ENCODE peak calls at places on chromosome 14, in four cellular contexts. V, Q, O and W are unnamed samples.

GRCh38 chr14:29028973-29029582 is 262.5 kb downstream of the FOXG1 start:
- DNase-seq in V (no peak), Q (no peak), O (peak; percentile 59), W (no peak)

GRCh38 chr14:64577211-64577610 is 27.4 kb downstream of the PPP1R36 start:
- DNase-seq in Q (no peak), V (no peak), O (no peak), W (no peak)

GRCh38 chr14:104361921-104362681 is 217.5 kb upstream of the C14orf180 start:
- DNase-seq in Q (no peak), O (no peak), V (no peak), W (no peak)

GRCh38 chr14:66543996-66544395 is 36.0 kb downstream of the GPHN start:
- DNase-seq in V (no peak), Q (no peak), O (no peak), W (no peak)

GRCh38 chr14:75278422-75279152 is at the start of gene FOS:
- DNase-seq in V (peak; percentile 93), O (no peak), Q (peak; percentile 95), W (peak; percentile 97)

GRCh38 chr14:95211721-95212504 is 54.6 kb upstream of the DICER1 start:
- DNase-seq in Q (no peak), V (peak; percentile 38), O (no peak), W (no peak)

GRCh38 chr14:54718046-54718445 is 151.1 kb downstream of the SAMD4A start:
- DNase-seq in O (no peak), Q (no peak), V (no peak), W (no peak)

GRCh38 chr14:100658514-100658886 is 68.2 kb upstream of the DLK1 start:
- DNase-seq in V (no peak), O (no peak), Q (no peak), W (no peak)

GRCh38 chr14:103607039-103607668 is 21.9 kb upstream of the KLC1 start:
- DNase-seq in V (peak; percentile 81), Q (peak; percentile 69), O (no peak), W (peak; percentile 76)

GRCh38 chr14:106872619-106873446 is 1346.5 kb downstream of the TMEM121 start:
- DNase-seq in Q (peak; percentile 84), V (peak; percentile 94), O (no peak), W (peak; percentile 68)

GRCh38 chr14:76887196-76887595 is 61.0 kb downstream of the LRRC74A start:
- DNase-seq in Q (no peak), O (no peak), V (no peak), W (no peak)

GRCh38 chr14:93712838-93713724 is 75.2 kb downstream of the PRIMA1 start:
- DNase-seq in Q (no peak), O (no peak), V (no peak), W (no peak)

GRCh38 chr14:98984719-98985041 is 287.3 kb downstream of the BCL11B start:
- DNase-seq in O (no peak), Q (peak; percentile 32), V (peak; percentile 45), W (no peak)

GRCh38 chr14:76405627-76406026 is 29.7 kb downstream of the ESRRB start:
- DNase-seq in O (no peak), Q (no peak), V (no peak), W (no peak)

GRCh38 chr14:44287858-44288257 is 219.2 kb downstream of the FSCB start:
- DNase-seq in Q (no peak), V (no peak), O (no peak), W (no peak)

GRCh38 chr14:99561827-99562226 is 42.2 kb downstream of the CCDC85C start:
- DNase-seq in V (no peak), O (no peak), Q (no peak), W (no peak)

GRCh38 chr14:20460458-20461229 is 590 bp downstream of the PIP4P1 start:
- DNase-seq in Q (peak; percentile 66), V (peak; percentile 81), O (no peak), W (no peak)

GRCh38 chr14:93008381-93008780 is 85.4 kb downstream of the CHGA start:
- DNase-seq in V (no peak), O (no peak), Q (no peak), W (peak; percentile 53)

GRCh38 chr14:100709252-100709955 is 17.3 kb upstream of the DLK1 start:
- DNase-seq in Q (no peak), V (no peak), O (no peak), W (peak; percentile 64)

GRCh38 chr14:34181308-34181707 is 230.4 kb upstream of the EGLN3 start:
- DNase-seq in Q (no peak), V (no peak), O (no peak), W (no peak)

GRCh38 chr14:54722791-54723432 is 156.0 kb downstream of the SAMD4A start:
- DNase-seq in V (no peak), O (no peak), Q (no peak), W (no peak)

GRCh38 chr14:104593710-104594121 is 10.9 kb downstream of the TMEM179 start:
- DNase-seq in V (no peak), Q (no peak), O (no peak), W (no peak)

GRCh38 chr14:33796356-33796755 is 154.5 kb downstream of the EGLN3 start:
- DNase-seq in V (no peak), Q (no peak), O (no peak), W (no peak)

GRCh38 chr14:86799244-86799647 is 1193.7 kb downstream of the GALC start:
- DNase-seq in V (no peak), Q (no peak), O (no peak), W (no peak)

GRCh38 chr14:67517083-67517482 is 16.0 kb upstream of the PLEKHH1 start:
- DNase-seq in V (peak; percentile 25), O (no peak), Q (no peak), W (no peak)

GRCh38 chr14:104991896-104992230 is 6.3 kb downstream of the CLBA1 start:
- DNase-seq in Q (no peak), O (no peak), V (no peak), W (no peak)

GRCh38 chr14:103861413-103862392 is 14.3 kb upstream of the PPP1R13B start:
- DNase-seq in V (no peak), O (no peak), Q (no peak), W (no peak)

GRCh38 chr14:56808314-56809201 is 1.7 kb downstream of the OTX2 start:
- DNase-seq in Q (no peak), O (no peak), V (no peak), W (no peak)

GRCh38 chr14:56811596-56812363 is 1.5 kb upstream of the OTX2 start:
- DNase-seq in V (no peak), Q (no peak), O (no peak), W (no peak)

GRCh38 chr14:56810850-56811595 is 744 bp upstream of the OTX2 start:
- DNase-seq in O (no peak), V (no peak), Q (no peak), W (no peak)

GRCh38 chr14:56809262-56810215 is 740 bp downstream of the OTX2 start:
- DNase-seq in V (no peak), O (no peak), Q (no peak), W (no peak)

GRCh38 chr14:56810341-56810740 is at the start of gene OTX2:
- DNase-seq in Q (no peak), V (no peak), O (no peak), W (no peak)
- H3K4me3 ChIP-seq in Q (no peak within 1 kb of the TSS), V (no peak within 1 kb of the TSS), O (peak within 1 kb of the TSS; percentile 78), W (no peak within 1 kb of the TSS)

GRCh38 chr14:51917186-51917585 is 56.8 kb downstream of the GNG2 start:
- DNase-seq in O (no peak), Q (no peak), V (no peak), W (no peak)

GRCh38 chr14:51914310-51914709 is 53.9 kb downstream of the GNG2 start:
- DNase-seq in O (no peak), Q (no peak), V (no peak), W (no peak)

GRCh38 chr14:51908086-51908485 is 47.7 kb downstream of the GNG2 start:
- DNase-seq in Q (no peak), O (no peak), V (no peak), W (no peak)

DNA sequence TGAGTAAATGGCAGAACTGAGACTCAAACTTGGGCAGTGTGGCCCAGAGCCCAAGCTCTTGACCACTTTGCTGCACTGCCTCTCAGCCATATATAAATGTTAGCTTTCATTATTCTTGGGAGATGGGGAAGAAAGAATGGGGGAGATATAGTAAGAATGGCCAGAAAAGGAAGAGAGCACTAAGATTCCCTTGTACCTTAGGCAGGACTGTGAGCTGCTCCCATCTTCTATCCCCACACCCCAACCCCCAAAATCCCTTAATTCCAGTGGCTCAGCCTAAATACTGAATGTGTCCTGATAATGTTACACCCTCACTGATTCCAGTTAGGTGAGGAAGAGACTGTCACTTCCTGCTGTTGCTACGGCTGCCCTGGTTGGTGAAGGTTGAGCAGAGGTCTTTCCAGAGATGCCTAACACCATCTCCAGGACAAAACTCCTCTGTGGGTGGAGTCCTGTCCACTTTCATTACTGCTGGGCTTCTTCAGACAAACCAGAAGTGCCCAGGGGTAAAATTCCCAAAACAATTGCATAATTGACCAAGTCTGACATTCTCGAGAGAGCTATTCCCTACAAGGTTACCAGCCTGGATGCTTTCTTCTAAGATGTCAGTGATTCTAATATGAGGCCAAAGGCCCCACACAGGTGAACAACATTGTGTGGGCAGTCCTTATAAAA is 51.8 kb downstream of the GNG2 start:
- DNase-seq in Q (no peak), V (no peak), O (no peak), W (no peak)
- TF ChIP-seq EP300 in Q (no peak), V (no peak), O (no peak), W (no peak)

GRCh38 chr14:22475381-22475780 is 113.6 kb downstream of the DAD1 start:
- DNase-seq in O (no peak), V (no peak), Q (no peak), W (no peak)

GRCh38 chr14:22471545-22472121 is 117.4 kb downstream of the DAD1 start:
- DNase-seq in Q (peak; percentile 71), O (peak; percentile 25), V (peak; percentile 46), W (peak; percentile 24)

GRCh38 chr14:22472466-22472865 is 116.6 kb downstream of the DAD1 start:
- DNase-seq in Q (no peak), V (no peak), O (no peak), W (no peak)

GRCh38 chr14:22474730-22475351 is 114.2 kb downstream of the DAD1 start:
- DNase-seq in Q (no peak), O (no peak), V (no peak), W (no peak)

GRCh38 chr14:22472935-22473854 is 115.8 kb downstream of the DAD1 start:
- DNase-seq in O (no peak), Q (peak; percentile 44), V (peak; percentile 56), W (no peak)
- H3K4me1 ChIP-seq in O (no peaks in the 10 kb centered on the region), Q (peaks cover 3% of the 10 kb centered on the region), V (no peaks in the 10 kb centered on the region), W (peaks cover 23% of the 10 kb centered on the region)

DNA sequence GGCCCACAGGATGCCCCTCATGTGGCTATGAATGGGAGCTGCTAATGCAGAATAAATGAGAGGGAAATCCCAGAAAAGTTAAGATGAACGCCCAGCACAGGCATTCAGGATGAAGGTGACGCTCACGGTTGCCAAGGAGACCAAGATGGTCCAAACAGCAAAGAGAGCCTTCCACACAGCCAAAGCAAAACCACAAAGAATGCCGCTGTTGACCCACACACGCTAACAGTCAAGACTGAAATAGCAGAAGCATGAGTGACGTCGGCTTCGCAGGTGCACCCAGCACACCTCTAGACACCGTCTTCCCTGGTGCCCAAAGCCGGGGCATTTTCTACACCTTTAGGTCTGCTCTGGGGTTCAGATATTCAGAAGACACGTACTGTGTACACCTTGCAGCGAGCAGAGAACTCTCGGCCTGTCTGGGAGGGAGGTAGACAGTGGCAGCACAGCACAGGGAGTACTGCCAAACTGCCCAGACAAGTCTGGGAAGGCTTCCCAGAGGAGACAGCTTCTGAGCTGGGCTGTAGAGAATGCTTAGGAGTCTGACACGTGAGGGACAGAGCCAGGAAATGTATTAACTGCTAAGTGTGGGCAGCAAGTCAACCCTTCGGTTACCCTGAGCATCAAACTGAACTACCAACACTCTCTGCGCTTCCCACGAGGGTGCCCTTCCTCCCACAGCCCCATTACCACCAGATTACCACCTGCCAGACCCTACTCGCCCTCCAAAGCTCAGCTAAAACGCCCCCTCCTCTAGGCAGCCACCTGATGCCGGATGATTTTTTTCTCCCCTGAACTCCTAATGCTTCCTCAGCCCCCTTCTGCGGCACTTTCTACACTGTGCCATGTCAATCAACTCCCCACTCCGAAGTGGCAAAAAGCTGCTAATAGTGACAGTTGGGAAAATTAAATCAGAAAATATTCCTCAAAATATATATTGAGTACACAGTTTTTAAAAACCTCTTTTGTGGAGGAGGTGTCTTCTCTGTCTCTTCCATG is 50.1 kb downstream of the CCDC88C start:
- DNase-seq in O (no peak), Q (peak; percentile 90), V (peak; percentile 77), W (no peak)
- H3K4me3 ChIP-seq in O (no peak overlapping the region), Q (no peak overlapping the region), V (no peak overlapping the region), W (no peak overlapping the region)